ENCODE peak calls at places on chromosomes 6 and 20, in nine cellular contexts. J, Y, H, V, O, P, M, B and F are unnamed samples.
A peak's percentile ranks its signal among the peaks of the same experiment; 100 is the strongest.

GRCh38 chr20:9093203-9093962 is 24.5 kb downstream of the PLCB4 start:
- DNase-seq in V (no peak), H (no peak), J (no peak), Y (no peak), B (no peak), O (no peak), P (no peak), M (no peak), F (no peak)

GRCh38 chr6:142088858-142089216 is 43.9 kb upstream of the GJE1 start:
- DNase-seq in O (no peak), M (no peak), H (peak; percentile 24), Y (no peak), B (peak; percentile 22), V (no peak), J (peak; percentile 58), P (peak; percentile 37), F (no peak)

GRCh38 chr6:122400121-122400450 is 634 bp downstream of the HSF2 start:
- DNase-seq in J (no peak), H (no peak), V (no peak), M (no peak), O (no peak), B (no peak), P (no peak), Y (no peak), F (no peak)

GRCh38 chr20:2221933-2222332 is 73.9 kb upstream of the TGM3 start:
- DNase-seq in H (no peak), P (no peak), M (no peak), B (no peak), V (no peak), J (no peak), O (no peak), Y (no peak), F (no peak)

GRCh38 chr20:61801857-61802442 is 263.7 kb downstream of the TAF4 start:
- DNase-seq in B (no peak), P (no peak), O (no peak), V (no peak), M (no peak), H (no peak), Y (no peak), J (no peak), F (no peak)

GRCh38 chr6:53107091-53107490 is 41.5 kb downstream of the GCM1 start:
- DNase-seq in B (no peak), M (no peak), Y (no peak), O (no peak), J (peak; percentile 50), H (no peak), V (no peak), P (no peak), F (no peak)

GRCh38 chr6:56795852-56796532 is 153.3 kb upstream of the DST start:
- DNase-seq in O (no peak), H (peak; percentile 22), Y (no peak), B (no peak), V (no peak), M (no peak), J (peak; percentile 43), P (no peak), F (no peak)

GRCh38 chr6:144153260-144153659 is 2.9 kb downstream of the STX11 start:
- DNase-seq in M (peak; percentile 31), J (no peak), V (no peak), O (no peak), H (no peak), P (no peak), B (no peak), Y (no peak), F (no peak)

GRCh38 chr20:38161412-38161774 is 3.7 kb downstream of the TGM2 start:
- DNase-seq in O (no peak), Y (no peak), V (no peak), H (no peak), M (no peak), P (no peak), B (no peak), J (no peak), F (no peak)

GRCh38 chr20:62304331-62305148 is 1.7 kb downstream of the ADRM1 start:
- DNase-seq in V (no peak), H (peak; percentile 46), B (no peak), Y (no peak), M (no peak), O (no peak), P (no peak), J (no peak), F (no peak)

GRCh38 chr20:19566226-19566960 is 191.7 kb upstream of the RIN2 start:
- DNase-seq in O (no peak), M (no peak), Y (no peak), H (no peak), J (no peak), B (no peak), V (no peak), P (peak; percentile 19), F (no peak)

GRCh38 chr6:138455746-138456392 is 43.4 kb downstream of the NHSL1 start:
- DNase-seq in O (peak; percentile 52), P (no peak), V (peak; percentile 77), M (no peak), B (peak; percentile 23), J (peak; percentile 52), H (peak; percentile 2), Y (no peak), F (no peak)

GRCh38 chr6:113178349-113178748 is 678.8 kb upstream of the MARCKS start:
- DNase-seq in J (peak; percentile 56), P (no peak), B (no peak), V (no peak), O (no peak), Y (no peak), M (no peak), H (no peak), F (no peak)

GRCh38 chr20:44969320-44969879 is 3.1 kb downstream of the STK4 start:
- DNase-seq in Y (no peak), O (no peak), H (no peak), B (no peak), M (no peak), V (no peak), P (no peak), J (no peak), F (no peak)

GRCh38 chr6:117917176-117917575 is 10.1 kb downstream of the SLC35F1 start:
- DNase-seq in H (no peak), B (no peak), P (no peak), M (no peak), O (no peak), J (no peak), V (no peak), Y (no peak), F (no peak)

GRCh38 chr6:38180586-38180985 is 361.1 kb downstream of the ZFAND3 start:
- DNase-seq in O (peak; percentile 15), P (peak; percentile 13), J (no peak), H (no peak), V (no peak), B (no peak), Y (peak; percentile 8), M (no peak), F (no peak)

GRCh38 chr6:42740725-42741124 is 5.2 kb downstream of the TBCC start:
- DNase-seq in P (no peak), B (no peak), H (no peak), O (no peak), Y (no peak), M (no peak), V (no peak), J (no peak), F (no peak)

GRCh38 chr6:22024973-22025467 is 271.8 kb downstream of the PRL start:
- DNase-seq in V (peak; percentile 62), P (no peak), H (no peak), O (no peak), M (no peak), Y (no peak), J (no peak), B (no peak), F (no peak)

GRCh38 chr6:142692942-142693341 is 252.0 kb downstream of the HIVEP2 start:
- DNase-seq in M (peak; percentile 57), B (peak; percentile 62), Y (peak; percentile 76), H (peak; percentile 48), O (peak; percentile 56), P (peak; percentile 75), J (peak; percentile 91), V (no peak), F (peak; percentile 40)

GRCh38 chr6:169724554-169725269 is 412 bp upstream of the PHF10 start:
- DNase-seq in J (peak; percentile 24), P (peak; percentile 56), M (peak; percentile 59), V (no peak), B (peak; percentile 67), Y (peak; percentile 63), O (peak; percentile 66), H (peak; percentile 38), F (peak; percentile 19)

GRCh38 chr6:52389626-52390360 is 27.8 kb downstream of the PAQR8 start:
- DNase-seq in O (peak; percentile 57), Y (peak; percentile 27), H (peak; percentile 2), P (peak; percentile 30), M (peak; percentile 82), B (peak; percentile 80), J (peak; percentile 50), V (peak; percentile 87), F (no peak)

GRCh38 chr20:36929290-36929689 is 22.2 kb downstream of the SAMHD1 start:
- DNase-seq in J (peak; percentile 69), O (no peak), V (no peak), H (no peak), M (no peak), P (no peak), Y (no peak), B (no peak), F (no peak)

GRCh38 chr20:47611785-47612184 is 110.1 kb downstream of the NCOA3 start:
- DNase-seq in H (no peak), O (no peak), M (no peak), P (no peak), B (no peak), J (no peak), Y (no peak), V (no peak), F (no peak)
- H3K27ac ChIP-seq in H (no peak overlapping the region), O (no peak overlapping the region), M (no peak overlapping the region), P (no peak overlapping the region), B (no peak overlapping the region), J (no peak overlapping the region), Y (no peak overlapping the region), V (no peak overlapping the region), F (no peak overlapping the region)

GRCh38 chr6:31657406-31658157 is 1.9 kb downstream of the APOM start:
- DNase-seq in M (no peak), B (no peak), O (no peak), J (no peak), V (no peak), Y (no peak), P (no peak), H (no peak), F (no peak)
- H3K4me1 ChIP-seq in M (peaks cover 39% of the 10 kb centered on the region), B (peaks cover 51% of the 10 kb centered on the region), O (peaks cover 7% of the 10 kb centered on the region), J (peaks cover 14% of the 10 kb centered on the region), V (peaks cover 32% of the 10 kb centered on the region), Y (peaks cover 16% of the 10 kb centered on the region), P (peaks cover 29% of the 10 kb centered on the region), H (peaks cover 26% of the 10 kb centered on the region), F (peaks cover 57% of the 10 kb centered on the region)

GRCh38 chr6:137426007-137426689 is 68.0 kb downstream of the OLIG3 start:
- DNase-seq in V (no peak), H (no peak), P (no peak), J (no peak), O (no peak), Y (no peak), M (no peak), B (no peak), F (no peak)
- TF ChIP-seq POLR2A in V (no peak), H (no peak), P (no peak), J (no peak), O (no peak), Y (no peak), M (no peak), B (no peak), F (no peak)

DNA sequence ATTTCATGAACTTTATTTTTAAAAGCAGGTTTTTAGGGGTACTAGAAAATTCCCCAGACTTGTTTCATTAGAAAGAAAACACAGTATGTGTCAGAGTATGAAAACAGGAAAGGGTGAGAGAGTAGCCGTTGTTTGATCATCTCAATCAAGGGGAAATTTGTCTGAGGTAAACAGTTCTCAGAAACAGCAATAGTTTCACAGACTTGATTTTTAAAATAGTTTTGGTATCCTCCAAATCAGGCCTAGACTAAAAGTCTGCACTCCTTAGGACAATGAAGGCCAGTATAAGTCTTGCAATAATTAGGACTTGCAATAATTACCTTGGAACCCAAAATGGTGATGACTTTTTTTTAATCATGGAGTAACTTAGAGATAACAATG is 176.6 kb upstream of the TAB2 start:
- DNase-seq in O (no peak), H (no peak), J (no peak), V (peak; percentile 65), B (no peak), M (no peak), Y (no peak), P (no peak), F (no peak)
- H3K27ac ChIP-seq in O (peak overlapping the region; percentile 60), H (no peak overlapping the region), J (no peak overlapping the region), V (peak overlapping the region; percentile 98), B (no peak overlapping the region), M (peak overlapping the region; percentile 13), Y (no peak overlapping the region), P (no peak overlapping the region), F (peak overlapping the region; percentile 48)